ENCODE peak calls at places on chromosome 1, in five cellular contexts. X is kidney, H is IMR-90, T is sigmoid colon, W is GM23248. Q is an unnamed sample.

GRCh38 chr1:91727763-91728162 is 158.2 kb downstream of the TGFBR3 start:
- DNase-seq in X (no peak), H (no peak), T (no peak), W (no peak), Q (no peak)

GRCh38 chr1:24714859-24715520 is 30.3 kb upstream of the CLIC4 start:
- DNase-seq in X (no peak), H (peak), T (peak), W (peak), Q (no peak)

GRCh38 chr1:94025383-94026340 is 95.3 kb downstream of the ABCA4 start:
- DNase-seq in X (no peak), H (peak), T (no peak), W (peak), Q (no peak)

GRCh38 chr1:244047739-244048565 is 3.1 kb upstream of the ZBTB18 start:
- DNase-seq in X (peak), H (peak), T (peak), W (peak), Q (peak)

GRCh38 chr1:154407021-154407865 is 2.1 kb downstream of the IL6R start:
- DNase-seq in X (no peak), H (no peak), T (peak), W (peak), Q (peak)

GRCh38 chr1:33161061-33161681 is 20.7 kb downstream of the TRIM62 start:
- DNase-seq in X (peak), H (peak), T (peak), W (no peak), Q (no peak)

GRCh38 chr1:22880174-22880601 is 92.5 kb downstream of the LACTBL1 start:
- DNase-seq in X (no peak), H (peak), T (no peak), W (peak), Q (no peak)

GRCh38 chr1:2988256-2988655 is 33.0 kb upstream of the ACTRT2 start:
- DNase-seq in X (no peak), H (no peak), T (peak), W (no peak), Q (no peak)

GRCh38 chr1:26833432-26834405 is 7.2 kb downstream of the ZDHHC18 start:
- DNase-seq in X (peak), H (no peak), T (no peak), W (no peak), Q (no peak)

GRCh38 chr1:161192476-161193465 is 6.1 kb downstream of the ADAMTS4 start:
- DNase-seq in X (peak), H (peak), T (peak), W (peak), Q (no peak)

GRCh38 chr1:25816112-25816718 is 3.5 kb upstream of the MTFR1L start:
- DNase-seq in X (peak), H (no peak), T (no peak), W (no peak), Q (peak)

GRCh38 chr1:24964811-24965570 is 34.9 kb upstream of the RUNX3 start:
- DNase-seq in X (peak), H (peak), T (peak), W (no peak), Q (peak)

GRCh38 chr1:247646867-247647266 is 32.7 kb downstream of the OR13G1 start:
- DNase-seq in X (no peak), H (no peak), T (no peak), W (no peak), Q (no peak)

GRCh38 chr1:29209173-29209572 is 21.6 kb downstream of the MECR start:
- DNase-seq in X (no peak), H (peak), T (no peak), W (peak), Q (no peak)

GRCh38 chr1:186873687-186874086 is 44.9 kb downstream of the PLA2G4A start:
- DNase-seq in X (no peak), H (no peak), T (no peak), W (no peak), Q (no peak)

GRCh38 chr1:184329962-184330868 is 56.6 kb upstream of the C1orf21 start:
- DNase-seq in X (no peak), H (no peak), T (no peak), W (no peak), Q (no peak)

GRCh38 chr1:192620096-192620495 is 15.9 kb upstream of the RGS13 start:
- DNase-seq in X (no peak), H (no peak), T (no peak), W (no peak), Q (no peak)

GRCh38 chr1:112614460-112615065 is 4.4 kb downstream of the ST7L start:
- DNase-seq in X (no peak), H (peak), T (no peak), W (peak), Q (no peak)

GRCh38 chr1:110385369-110385768 is 5.5 kb downstream of the SLC16A4 start:
- DNase-seq in X (no peak), H (no peak), T (no peak), W (no peak), Q (no peak)

GRCh38 chr1:145999321-146000024 is 3.1 kb upstream of the TXNIP start:
- DNase-seq in X (no peak), H (no peak), T (peak), W (no peak), Q (no peak)

GRCh38 chr1:239805888-239806772 is 285.6 kb upstream of the FMN2 start:
- DNase-seq in X (no peak), H (no peak), T (no peak), W (no peak), Q (no peak)

GRCh38 chr1:23369335-23370013 is at the start of gene ZNF436:
- DNase-seq in X (peak), H (peak), T (peak), W (peak), Q (peak)

GRCh38 chr1:194297999-194298598 is 1111.7 kb upstream of the B3GALT2 start:
- DNase-seq in X (no peak), H (peak), T (no peak), W (no peak), Q (no peak)

GRCh38 chr1:201454568-201454967 is 14.4 kb downstream of the PHLDA3 start:
- DNase-seq in X (no peak), H (no peak), T (no peak), W (no peak), Q (no peak)

GRCh38 chr1:61320575-61320974 is 238.2 kb downstream of the NFIA start:
- DNase-seq in X (no peak), H (no peak), T (no peak), W (no peak), Q (no peak)

GRCh38 chr1:153537376-153537730 is 1.6 kb upstream of the S100A6 start:
- DNase-seq in X (no peak), H (no peak), T (peak), W (no peak), Q (peak)

GRCh38 chr1:233381806-233382205 is 54.3 kb downstream of the MAP3K21 start:
- DNase-seq in X (no peak), H (no peak), T (no peak), W (no peak), Q (no peak)

GRCh38 chr1:162632234-162632666 is at the start of gene DDR2:
- DNase-seq in X (peak), H (peak), T (peak), W (peak), Q (no peak)

GRCh38 chr1:27275686-27276085 is 41.3 kb downstream of the WDTC1 start:
- DNase-seq in X (no peak), H (no peak), T (no peak), W (no peak), Q (no peak)

GRCh38 chr1:42682739-42683529 is 716 bp downstream of the YBX1 start:
- DNase-seq in X (peak), H (peak), T (peak), W (peak), Q (peak)

GRCh38 chr1:40338745-40339419 is 21.8 kb upstream of the COL9A2 start:
- DNase-seq in X (peak), H (peak), T (peak), W (peak), Q (peak)

GRCh38 chr1:27744556-27744955 is 18.8 kb downstream of the FAM76A start:
- DNase-seq in X (no peak), H (no peak), T (no peak), W (no peak), Q (no peak)

GRCh38 chr1:35500439-35500838 is 56.8 kb downstream of the KIAA0319L start:
- DNase-seq in X (no peak), H (no peak), T (no peak), W (no peak), Q (no peak)

GRCh38 chr1:216600730-216601426 is 122.4 kb downstream of the ESRRG start:
- DNase-seq in X (peak), H (peak), T (peak), W (peak), Q (peak)

GRCh38 chr1:206555473-206555935 is 48.2 kb downstream of the RASSF5 start:
- DNase-seq in X (peak), H (no peak), T (no peak), W (peak), Q (no peak)

GRCh38 chr1:215566556-215567490 is at the start of gene KCTD3:
- DNase-seq in X (peak), H (peak), T (peak), W (peak), Q (peak)

GRCh38 chr1:109107785-109108184 is 6.1 kb upstream of the ELAPOR1 start:
- DNase-seq in X (no peak), H (no peak), T (no peak), W (no peak), Q (no peak)

GRCh38 chr1:109112056-109112651 is 1.8 kb upstream of the ELAPOR1 start:
- DNase-seq in X (no peak), H (peak), T (no peak), W (peak), Q (no peak)

GRCh38 chr1:109112652-109113285 is 1.1 kb upstream of the ELAPOR1 start:
- DNase-seq in X (peak), H (peak), T (peak), W (peak), Q (peak)

GRCh38 chr1:109111386-109112055 is 2.4 kb upstream of the ELAPOR1 start:
- DNase-seq in X (no peak), H (no peak), T (no peak), W (peak), Q (no peak)

GRCh38 chr1:109109906-109110305 is 4.0 kb upstream of the ELAPOR1 start:
- DNase-seq in X (no peak), H (no peak), T (no peak), W (no peak), Q (no peak)
- H3K27ac ChIP-seq in X (no peak), H (no peak), T (no peak), W (no peak), Q (no peak)

GRCh38 chr1:4602536-4603316 is 51.7 kb upstream of the AJAP1 start:
- DNase-seq in X (peak), H (no peak), T (peak), W (no peak), Q (no peak)
- H3K27ac ChIP-seq in X (no peak), H (no peak), T (no peak), W (no peak), Q (no peak)

DNA sequence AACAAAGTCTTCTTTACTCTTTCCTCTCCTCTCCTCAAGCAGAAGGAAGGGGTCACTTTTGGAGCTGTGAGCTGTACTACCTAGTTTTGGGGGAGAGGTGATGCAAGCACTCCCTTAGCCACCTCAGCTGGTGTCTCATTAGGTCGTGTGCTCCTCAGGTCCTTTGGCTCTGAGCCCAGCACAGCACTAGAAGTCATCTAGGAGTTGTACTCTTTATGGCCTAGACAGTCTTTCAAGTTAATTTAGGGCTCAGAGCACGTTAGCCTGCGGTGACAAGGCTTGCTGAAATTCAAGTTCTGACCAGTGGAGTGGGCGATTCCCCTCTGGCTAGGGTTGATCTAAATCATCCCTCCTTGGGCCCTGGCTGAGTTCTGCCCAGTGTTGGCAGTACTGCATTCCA is 48.0 kb upstream of the WDR26 start:
- DNase-seq in X (no peak), H (no peak), T (no peak), W (peak), Q (no peak)
- H3K27ac ChIP-seq in X (no peak), H (no peak), T (no peak), W (no peak), Q (no peak)

GRCh38 chr1:203480525-203481084 is 5.0 kb downstream of the PRELP start:
- DNase-seq in X (peak), H (peak), T (peak), W (peak), Q (peak)
- H3K27ac ChIP-seq in X (no peak), H (peak), T (peak), W (peak), Q (peak)

GRCh38 chr1:229110986-229111385 is 159.9 kb upstream of the RAB4A start:
- DNase-seq in X (no peak), H (no peak), T (peak), W (no peak), Q (no peak)
- H3K27ac ChIP-seq in X (no peak), H (no peak), T (peak), W (no peak), Q (no peak)